ENCODE peak calls at places on chromosome 10, in nine cellular contexts. J is substantia nigra; L is trophoblast cell; M is pancreas; A is CD4-positive, alpha-beta T cell; D is left ventricle myocardium inferior; F is SK-N-SH; P is CD4-positive, CD25-positive, alpha-beta regulatory T cell; K is H9. X is an unnamed sample.

GRCh38 chr10:99983280-99983988 is 26.3 kb downstream of the DNMBP start:
- DNase-seq in J (no peak), L (peak; percentile 30), M (no peak), A (no peak), D (peak; percentile 26), F (peak; percentile 73), P (no peak), K (no peak), X (no peak)

GRCh38 chr10:5376450-5376849 is 11.7 kb downstream of the UCN3 start:
- DNase-seq in J (no peak), L (no peak), M (no peak), A (no peak), D (no peak), F (no peak), P (no peak), K (no peak), X (no peak)

GRCh38 chr10:12333382-12334185 is 15.8 kb upstream of the CAMK1D start:
- DNase-seq in J (no peak), L (peak; percentile 68), M (peak; percentile 66), A (no peak), D (peak; percentile 51), F (peak; percentile 77), P (no peak), K (no peak), X (no peak)

GRCh38 chr10:22637491-22637890 is 76.9 kb downstream of the PIP4K2A start:
- DNase-seq in J (no peak), L (no peak), M (no peak), A (no peak), D (no peak), F (no peak), P (no peak), K (no peak), X (no peak)

GRCh38 chr10:12513003-12513365 is 163.6 kb downstream of the CAMK1D start:
- DNase-seq in J (no peak), L (no peak), M (no peak), A (no peak), D (no peak), F (no peak), P (no peak), K (no peak), X (no peak)

GRCh38 chr10:49610015-49610734 is at the start of gene SLC18A3:
- DNase-seq in J (no peak), L (no peak), M (no peak), A (no peak), D (no peak), F (peak; percentile 95), P (no peak), K (peak; percentile 61), X (no peak)

GRCh38 chr10:104059364-104059763 is 26.3 kb downstream of the COL17A1 start:
- DNase-seq in J (no peak), L (no peak), M (no peak), A (no peak), D (no peak), F (no peak), P (no peak), K (peak; percentile 65), X (no peak)

GRCh38 chr10:71021402-71021801 is 133.0 kb upstream of the PCBD1 start:
- DNase-seq in J (no peak), L (no peak), M (no peak), A (no peak), D (no peak), F (no peak), P (no peak), K (no peak), X (no peak)

GRCh38 chr10:89553064-89553734 is 17.8 kb upstream of the SLC16A12 start:
- DNase-seq in J (no peak), L (peak; percentile 58), M (no peak), A (no peak), D (no peak), F (no peak), P (no peak), K (no peak), X (no peak)

GRCh38 chr10:92438220-92438619 is 135.7 kb downstream of the IDE start:
- DNase-seq in J (no peak), L (no peak), M (no peak), A (no peak), D (no peak), F (no peak), P (no peak), K (no peak), X (no peak)

GRCh38 chr10:65234261-65234660 is 1691.6 kb upstream of the LRRTM3 start:
- DNase-seq in J (no peak), L (no peak), M (no peak), A (no peak), D (no peak), F (no peak), P (no peak), K (no peak), X (no peak)

GRCh38 chr10:112985701-112986510 is 35.9 kb downstream of the TCF7L2 start:
- DNase-seq in J (no peak), L (no peak), M (no peak), A (no peak), D (no peak), F (no peak), P (no peak), K (no peak), X (no peak)

GRCh38 chr10:110783509-110784103 is 88.1 kb upstream of the PDCD4 start:
- DNase-seq in J (no peak), L (no peak), M (no peak), A (peak; percentile 64), D (no peak), F (no peak), P (peak; percentile 85), K (no peak), X (no peak)

GRCh38 chr10:71748671-71749191 is 24.6 kb downstream of the VSIR start:
- DNase-seq in J (no peak), L (no peak), M (no peak), A (peak; percentile 72), D (peak; percentile 86), F (peak; percentile 55), P (peak; percentile 99), K (peak; percentile 57), X (no peak)

GRCh38 chr10:86536294-86536861 is 14.8 kb upstream of the WAPL start:
- DNase-seq in J (no peak), L (no peak), M (peak; percentile 40), A (peak; percentile 55), D (no peak), F (no peak), P (peak; percentile 86), K (peak; percentile 64), X (no peak)

GRCh38 chr10:86538547-86538946 is 17.0 kb upstream of the WAPL start:
- DNase-seq in J (no peak), L (no peak), M (no peak), A (no peak), D (no peak), F (no peak), P (no peak), K (no peak), X (no peak)

GRCh38 chr10:86533328-86533727 is 11.7 kb upstream of the WAPL start:
- DNase-seq in J (no peak), L (no peak), M (no peak), A (no peak), D (no peak), F (no peak), P (no peak), K (no peak), X (no peak)

GRCh38 chr10:86535057-86535882 is 13.7 kb upstream of the WAPL start:
- DNase-seq in J (no peak), L (peak; percentile 64), M (peak; percentile 94), A (peak; percentile 41), D (peak; percentile 87), F (no peak), P (peak; percentile 46), K (peak; percentile 83), X (no peak)
- H3K27ac ChIP-seq in J (no peak overlapping the region), L (no peak overlapping the region), M (peak overlapping the region; percentile 85), A (no peak overlapping the region), D (peak overlapping the region; percentile 83), F (no peak overlapping the region), P (peak overlapping the region; percentile 73), K (no peak overlapping the region), X (no peak overlapping the region)

GRCh38 chr10:21388541-21389068 is 136.9 kb downstream of the SKIDA1 start:
- DNase-seq in J (no peak), L (no peak), M (no peak), A (no peak), D (no peak), F (no peak), P (no peak), K (no peak), X (no peak)

DNA sequence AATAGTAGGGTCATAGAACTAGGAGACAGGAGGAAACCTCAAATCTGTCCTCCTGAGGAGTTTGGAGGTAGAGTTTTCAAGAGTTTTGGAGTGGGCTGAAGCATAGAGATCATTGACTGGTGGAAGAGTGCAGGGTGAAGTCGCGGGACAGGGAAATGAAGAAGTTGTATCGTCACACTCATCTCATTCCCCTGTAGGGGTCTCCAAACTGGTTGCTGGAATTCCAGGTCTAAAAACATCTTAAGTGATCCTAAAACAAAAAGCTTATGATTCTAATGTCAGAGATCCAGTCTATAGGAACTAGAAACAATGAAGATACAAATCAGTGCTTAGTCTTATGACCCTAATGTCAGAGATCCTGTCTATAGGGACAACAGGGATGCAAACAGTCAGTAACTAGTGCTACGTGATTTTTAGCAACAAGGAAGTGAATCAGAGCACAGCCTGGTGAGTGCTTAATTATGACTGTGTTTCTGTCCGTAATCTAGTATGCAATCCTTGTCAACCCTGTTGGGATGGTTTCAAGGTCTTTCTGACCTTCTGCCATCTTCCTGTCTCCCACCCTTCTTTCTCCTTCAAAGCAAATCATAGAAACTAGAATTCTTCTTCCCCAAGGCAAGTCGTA is 139.4 kb downstream of the SKIDA1 start:
- DNase-seq in J (no peak), L (no peak), M (no peak), A (no peak), D (no peak), F (no peak), P (no peak), K (no peak), X (no peak)
- H3K27ac ChIP-seq in J (no peak overlapping the region), L (peak overlapping the region; percentile 83), M (no peak overlapping the region), A (no peak overlapping the region), D (no peak overlapping the region), F (no peak overlapping the region), P (no peak overlapping the region), K (no peak overlapping the region), X (no peak overlapping the region)

GRCh38 chr10:79981673-79982485 is 33.0 kb upstream of the SFTPD start:
- DNase-seq in J (no peak), L (peak; percentile 74), M (peak; percentile 85), A (no peak), D (peak; percentile 52), F (peak; percentile 88), P (peak; percentile 39), K (peak; percentile 80), X (peak; percentile 40)
- H3K27ac ChIP-seq in J (no peak overlapping the region), L (no peak overlapping the region), M (peak overlapping the region; percentile 98), A (no peak overlapping the region), D (peak overlapping the region; percentile 86), F (no peak overlapping the region), P (no peak overlapping the region), K (no peak overlapping the region), X (peak overlapping the region; percentile 80)

DNA sequence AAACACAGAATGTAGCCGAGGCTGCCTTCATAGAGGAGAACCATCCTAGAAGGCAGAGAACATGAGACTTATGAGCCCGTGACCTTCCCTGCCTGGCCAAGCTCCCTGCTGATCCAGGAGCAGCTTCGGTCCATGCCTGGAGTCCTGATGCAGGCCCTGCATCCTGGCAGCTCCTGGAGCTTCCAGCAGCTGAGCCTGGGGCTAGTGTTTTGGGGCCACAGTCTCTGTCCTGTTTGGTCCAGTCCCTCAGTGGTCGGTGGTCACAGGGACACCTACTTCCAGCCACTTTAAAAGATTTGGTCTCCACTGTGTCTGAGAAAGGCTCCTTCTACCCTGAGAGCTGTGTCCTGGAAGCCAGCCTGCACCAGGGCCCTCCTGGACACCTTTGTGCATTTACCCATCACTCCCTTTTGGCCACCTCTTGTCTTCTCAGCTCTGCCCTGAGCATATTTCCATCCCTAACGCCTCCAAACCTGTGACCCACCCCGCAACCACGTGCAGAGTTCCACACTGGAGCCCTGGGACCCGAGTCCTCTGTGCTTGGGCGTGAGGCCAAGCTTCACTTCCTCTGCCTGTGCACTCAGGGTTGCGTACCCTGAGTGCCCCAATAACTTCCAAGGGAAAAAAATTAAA is 315.2 kb upstream of the ZNF32 start:
- DNase-seq in J (no peak), L (no peak), M (no peak), A (no peak), D (no peak), F (no peak), P (no peak), K (no peak), X (no peak)
- H3K27ac ChIP-seq in J (no peak overlapping the region), L (no peak overlapping the region), M (no peak overlapping the region), A (no peak overlapping the region), D (peak overlapping the region; percentile 88), F (no peak overlapping the region), P (no peak overlapping the region), K (no peak overlapping the region), X (no peak overlapping the region)